ENCODE peak calls at places on chromosome 13, in nine cellular contexts. W is neural crest cell; U is neural progenitor cell; T is AG10803; N is CD8-positive, alpha-beta T cell; R is CD14-positive monocyte; B is GM13976; J is fibroblast of mammary gland; E is PC-9. H is an unnamed sample.

GRCh38 chr13:45331981-45332830 is 8.8 kb downstream of the TPT1 start:
- DNase-seq in W (no peak), T (peak), J (peak), U (no peak), N (no peak), R (no peak), E (peak), B (no peak), H (no peak)

GRCh38 chr13:32940601-32941000 is 75.6 kb upstream of the KL start:
- DNase-seq in E (no peak), W (no peak), N (no peak), J (peak), T (peak), B (no peak), U (no peak), R (no peak), H (no peak)

GRCh38 chr13:100542546-100543156 is 45.9 kb downstream of the GGACT start:
- DNase-seq in N (no peak), R (no peak), E (peak), B (peak), T (peak), U (no peak), J (peak), W (no peak), H (no peak)

GRCh38 chr13:28220166-28220565 is 81.8 kb downstream of the PAN3 start:
- DNase-seq in T (peak), U (no peak), E (no peak), B (no peak), R (no peak), J (peak), W (no peak), N (no peak), H (no peak)

GRCh38 chr13:23695711-23696512 is 125.7 kb downstream of the TNFRSF19 start:
- DNase-seq in J (no peak), W (no peak), E (no peak), R (peak), N (peak), B (peak), U (no peak), T (no peak), H (no peak)

GRCh38 chr13:48567521-48568331 is 34.8 kb upstream of the RCBTB2 start:
- DNase-seq in U (no peak), E (no peak), B (no peak), W (no peak), T (peak), J (peak), R (no peak), N (no peak), H (no peak)

GRCh38 chr13:53066411-53066810 is 37.8 kb downstream of the OLFM4 start:
- DNase-seq in J (no peak), N (no peak), W (no peak), T (no peak), E (no peak), B (no peak), U (no peak), R (no peak), H (no peak)

GRCh38 chr13:84445776-84446175 is 563.5 kb upstream of the SLITRK1 start:
- DNase-seq in B (no peak), R (no peak), E (no peak), W (no peak), T (peak), N (no peak), J (peak), U (no peak), H (no peak)

GRCh38 chr13:43675577-43675976 is 111.2 kb downstream of the ENOX1 start:
- DNase-seq in U (no peak), T (no peak), E (no peak), W (no peak), R (no peak), B (no peak), N (no peak), J (no peak), H (no peak)

GRCh38 chr13:65453982-65454381 is 1776.2 kb downstream of the PCDH9 start:
- DNase-seq in R (no peak), W (no peak), B (no peak), J (no peak), N (no peak), E (no peak), U (no peak), T (no peak), H (no peak)

GRCh38 chr13:102580552-102581169 is 16.1 kb upstream of the TPP2 start:
- DNase-seq in J (peak), R (no peak), U (peak), T (peak), E (peak), N (no peak), B (peak), W (peak), H (no peak)

GRCh38 chr13:27341616-27342015 is 71.0 kb downstream of the RASL11A start:
- DNase-seq in T (no peak), E (peak), J (no peak), W (no peak), N (no peak), B (no peak), R (no peak), U (no peak), H (no peak)

GRCh38 chr13:99590519-99591011 is 89.3 kb downstream of the TM9SF2 start:
- DNase-seq in E (no peak), R (no peak), N (no peak), U (no peak), T (peak), J (peak), B (no peak), W (no peak), H (no peak)

GRCh38 chr13:110312669-110313031 is 5.6 kb downstream of the COL4A2 start:
- DNase-seq in J (peak), N (no peak), W (no peak), U (no peak), B (no peak), E (peak), T (peak), R (no peak), H (no peak)

GRCh38 chr13:30308548-30308947 is 1.2 kb upstream of the KATNAL1 start:
- DNase-seq in N (no peak), E (no peak), J (peak), W (no peak), B (no peak), T (peak), R (no peak), U (no peak), H (no peak)

GRCh38 chr13:97219226-97219625 is 2.9 kb upstream of the MBNL2 start:
- DNase-seq in E (no peak), U (no peak), W (no peak), B (no peak), J (no peak), N (no peak), T (no peak), R (no peak), H (no peak)

GRCh38 chr13:41557719-41558118 is 100.4 kb downstream of the RGCC start:
- DNase-seq in E (no peak), U (no peak), N (no peak), J (no peak), W (no peak), R (no peak), B (no peak), T (no peak), H (no peak)

GRCh38 chr13:24274452-24274971 is 34.9 kb upstream of the C1QTNF9 start:
- DNase-seq in J (no peak), B (peak), E (no peak), W (no peak), T (no peak), R (peak), N (peak), U (no peak), H (no peak)

GRCh38 chr13:42574435-42575311 is 721 bp downstream of the TNFSF11 start:
- DNase-seq in W (no peak), U (peak), R (no peak), E (no peak), J (no peak), T (no peak), B (peak), N (no peak), H (peak)

GRCh38 chr13:51614350-51614786 is 30.1 kb downstream of the WDFY2 start:
- DNase-seq in E (no peak), U (no peak), R (peak), B (peak), J (peak), N (peak), W (no peak), T (peak), H (no peak)

GRCh38 chr13:40508112-40508511 is 158.3 kb downstream of the FOXO1 start:
- DNase-seq in J (peak), U (no peak), W (no peak), T (peak), B (no peak), E (no peak), N (no peak), R (no peak), H (no peak)

GRCh38 chr13:26727633-26728032 is 33.0 kb downstream of the GPR12 start:
- DNase-seq in J (no peak), W (no peak), R (no peak), N (no peak), T (no peak), E (no peak), U (no peak), B (no peak), H (no peak)

GRCh38 chr13:79282976-79283375 is 123.1 kb downstream of the RBM26 start:
- DNase-seq in U (no peak), B (no peak), N (no peak), R (no peak), T (no peak), E (peak), W (no peak), J (peak), H (no peak)

GRCh38 chr13:51683537-51684050 is 99.3 kb downstream of the WDFY2 start:
- DNase-seq in N (no peak), U (no peak), B (no peak), T (no peak), R (no peak), E (no peak), W (no peak), J (no peak), H (no peak)

GRCh38 chr13:108927615-108928014 is 298.2 kb downstream of the MYO16 start:
- DNase-seq in J (no peak), W (no peak), U (no peak), E (no peak), T (no peak), R (no peak), N (no peak), B (no peak), H (no peak)

GRCh38 chr13:80562423-80562822 is 221.5 kb upstream of the SPRY2 start:
- DNase-seq in B (no peak), R (no peak), U (no peak), E (no peak), W (no peak), T (no peak), N (no peak), J (no peak), H (no peak)

GRCh38 chr13:110067355-110068175 is 239.4 kb downstream of the COL4A1 start:
- DNase-seq in R (no peak), N (no peak), B (no peak), J (peak), E (no peak), W (no peak), T (no peak), U (no peak), H (no peak)

GRCh38 chr13:28339419-28339818 is 155.5 kb downstream of the FLT1 start:
- DNase-seq in B (no peak), J (peak), U (no peak), W (no peak), E (no peak), N (no peak), R (no peak), T (peak), H (no peak)

GRCh38 chr13:93558637-93559036 is 332.0 kb downstream of the GPC6 start:
- DNase-seq in W (no peak), J (peak), U (no peak), E (no peak), R (no peak), N (no peak), T (no peak), B (no peak), H (no peak)

GRCh38 chr13:100707818-100708740 is 33.5 kb upstream of the TMTC4 start:
- DNase-seq in W (no peak), N (no peak), E (no peak), U (no peak), R (no peak), T (no peak), B (no peak), J (peak), H (no peak)

GRCh38 chr13:75518439-75519088 is 19.1 kb downstream of the COMMD6 start:
- DNase-seq in E (no peak), W (no peak), N (no peak), J (no peak), U (no peak), B (no peak), R (no peak), T (no peak), H (no peak)

GRCh38 chr13:44160549-44161278 is 212.9 kb upstream of the SERP2 start:
- DNase-seq in R (no peak), T (peak), U (no peak), W (no peak), J (no peak), N (no peak), E (no peak), B (no peak), H (no peak)

GRCh38 chr13:23609414-23610186 is 39.4 kb downstream of the TNFRSF19 start:
- DNase-seq in N (no peak), B (no peak), T (peak), U (no peak), R (no peak), E (no peak), W (no peak), J (peak), H (no peak)

GRCh38 chr13:75299913-75300862 is 181.8 kb downstream of the TBC1D4 start:
- DNase-seq in J (peak), E (no peak), W (no peak), U (no peak), N (no peak), T (peak), R (no peak), B (peak), H (no peak)

GRCh38 chr13:99311748-99312492 is 4.7 kb upstream of the GPR183 start:
- DNase-seq in R (no peak), N (no peak), T (no peak), J (peak), U (no peak), E (no peak), B (no peak), W (no peak), H (no peak)

GRCh38 chr13:114000151-114001040 is 26.5 kb upstream of the C13orf46 start:
- DNase-seq in W (no peak), T (no peak), B (no peak), N (no peak), R (peak), J (no peak), U (no peak), E (no peak), H (no peak)

GRCh38 chr13:20191311-20191901 is 1.3 kb downstream of the GJB2 start:
- DNase-seq in W (no peak), T (no peak), B (no peak), U (no peak), R (no peak), J (peak), E (peak), N (no peak), H (no peak)

GRCh38 chr13:40317980-40318327 is 348.5 kb downstream of the FOXO1 start:
- DNase-seq in T (no peak), W (no peak), N (no peak), R (no peak), E (no peak), J (no peak), U (no peak), B (no peak), H (no peak)

GRCh38 chr13:110676511-110677204 is 29.3 kb downstream of the CARS2 start:
- DNase-seq in U (no peak), R (peak), E (no peak), J (no peak), B (peak), W (no peak), T (no peak), N (no peak), H (no peak)

GRCh38 chr13:41117859-41118258 is 14.7 kb downstream of the KBTBD6 start:
- DNase-seq in J (no peak), R (no peak), T (no peak), E (no peak), N (no peak), U (no peak), W (no peak), B (no peak), H (no peak)

GRCh38 chr13:31824705-31825512 is 85.6 kb downstream of the RXFP2 start:
- DNase-seq in J (peak), T (peak), W (no peak), N (no peak), E (no peak), B (peak), U (no peak), R (no peak), H (no peak)
- TF ChIP-seq CTCF in J (peak), T (peak), W (peak), N (no peak), E (peak), B (peak), U (no peak), R (peak), H (peak)

DNA sequence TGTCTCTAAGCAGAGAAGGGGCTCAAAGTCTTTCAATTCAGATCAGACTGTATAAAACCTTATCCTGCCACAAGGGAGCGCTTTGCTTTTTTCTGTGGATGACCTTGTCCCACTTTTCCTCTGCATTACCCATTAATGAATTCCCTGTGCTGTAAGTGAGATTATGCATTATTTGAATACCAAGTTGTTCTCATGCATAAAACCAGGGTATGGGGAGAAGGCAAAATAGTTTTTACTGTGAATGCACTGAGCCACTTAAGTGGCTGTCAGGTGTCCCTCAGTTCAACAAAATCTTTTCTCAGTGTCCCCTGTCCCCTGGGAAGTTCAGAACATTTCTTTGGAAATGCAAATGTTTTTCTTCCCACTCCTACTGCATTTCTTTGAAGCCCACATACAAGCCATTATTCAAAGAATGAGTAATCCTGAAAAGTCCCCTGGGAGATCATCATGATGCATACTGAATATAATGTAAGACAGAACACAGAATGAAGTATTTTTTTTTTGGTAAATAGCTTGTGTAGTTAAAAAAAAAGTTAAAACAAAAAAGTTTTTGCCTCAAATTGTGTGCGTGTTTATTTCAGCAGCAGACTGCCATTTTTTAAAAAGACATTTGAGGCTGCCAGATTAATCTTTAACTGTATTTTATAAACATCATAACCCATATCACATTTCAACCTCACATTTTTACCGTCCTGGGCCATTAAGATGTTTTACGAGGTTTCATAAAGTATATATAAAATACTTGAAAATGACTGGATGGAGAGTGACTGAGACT is 506.7 kb upstream of the PCDH9 start:
- DNase-seq in R (no peak), U (peak), J (peak), T (peak), N (no peak), W (peak), B (no peak), E (no peak), H (peak)
- TF ChIP-seq CTCF in R (no peak), U (peak), J (peak), T (peak), N (no peak), W (peak), B (no peak), E (no peak), H (peak)

GRCh38 chr13:49789961-49790360 is 2.5 kb downstream of the KPNA3 start:
- DNase-seq in T (no peak), E (no peak), J (no peak), R (no peak), N (no peak), U (no peak), B (no peak), W (no peak), H (no peak)

GRCh38 chr13:49791753-49792549 is 531 bp downstream of the KPNA3 start:
- DNase-seq in J (peak), T (peak), B (peak), E (no peak), W (peak), R (peak), U (peak), N (peak), H (peak)

GRCh38 chr13:49791214-49791752 is 1.2 kb downstream of the KPNA3 start:
- DNase-seq in W (no peak), T (peak), N (no peak), E (peak), U (peak), R (no peak), B (peak), J (peak), H (no peak)

GRCh38 chr13:49792550-49793324 is at the start of gene KPNA3:
- DNase-seq in W (peak), U (peak), T (peak), B (peak), J (peak), R (peak), N (peak), E (peak), H (peak)
- TF ChIP-seq CTCF in W (no peak), U (peak), T (no peak), B (peak), J (no peak), R (no peak), N (no peak), E (no peak), H (peak)

GRCh38 chr13:36850790-36851438 is 31.9 kb downstream of the RFXAP start:
- DNase-seq in J (peak), R (no peak), N (no peak), T (peak), B (no peak), U (peak), W (no peak), E (no peak), H (no peak)
- TF ChIP-seq CTCF in J (peak), R (no peak), N (no peak), T (peak), B (no peak), U (peak), W (peak), E (peak), H (peak)

GRCh38 chr13:46731535-46731934 is 65.4 kb downstream of the ESD start:
- DNase-seq in R (no peak), T (no peak), E (no peak), N (no peak), U (no peak), J (no peak), B (no peak), W (no peak), H (no peak)

GRCh38 chr13:46726347-46726746 is 70.6 kb downstream of the ESD start:
- DNase-seq in N (no peak), R (no peak), U (no peak), T (no peak), B (no peak), W (no peak), E (no peak), J (no peak), H (no peak)

GRCh38 chr13:46728777-46729176 is 68.2 kb downstream of the ESD start:
- DNase-seq in W (no peak), U (peak), E (no peak), J (peak), R (no peak), N (no peak), B (peak), T (no peak), H (no peak)
- TF ChIP-seq CTCF in W (peak), U (peak), E (peak), J (peak), R (no peak), N (no peak), B (peak), T (peak), H (no peak)

GRCh38 chr13:58960909-58961308 is 1202.8 kb downstream of the DIAPH3 start:
- DNase-seq in E (no peak), T (no peak), J (peak), W (no peak), N (no peak), U (peak), R (no peak), B (peak), H (no peak)
- TF ChIP-seq CTCF in E (peak), T (no peak), J (no peak), W (peak), N (no peak), U (peak), R (no peak), B (no peak), H (peak)

GRCh38 chr13:76822691-76823267 is 63.4 kb downstream of the KCTD12 start:
- DNase-seq in U (no peak), B (peak), T (peak), N (no peak), W (no peak), R (no peak), J (peak), E (no peak), H (no peak)
- TF ChIP-seq CTCF in U (no peak), B (no peak), T (peak), N (no peak), W (no peak), R (peak), J (peak), E (peak), H (no peak)

H was measured in progenitor cell of endocrine pancreas.